ENCODE peak calls at places on chromosomes 5 and 9, in four cellular contexts. K, N, P and F are unnamed samples.

GRCh38 chr9:121772600-121773285 is 121.3 kb downstream of the DAB2IP start:
- DNase-seq in K (no peak), N (no peak), P (no peak), F (no peak)

GRCh38 chr5:6457592-6457991 is 8.9 kb downstream of the UBE2QL1 start:
- DNase-seq in K (no peak), N (no peak), P (no peak), F (no peak)

GRCh38 chr9:137240321-137240840 is 706 bp upstream of the TUBB4B start:
- DNase-seq in K (peak; percentile 57), N (peak; percentile 84), P (no peak), F (peak; percentile 70)

GRCh38 chr5:139903805-139904565 is 108.4 kb downstream of the PSD2 start:
- DNase-seq in K (no peak), N (peak; percentile 85), P (no peak), F (no peak)

GRCh38 chr9:121812159-121812735 is 160.8 kb downstream of the DAB2IP start:
- DNase-seq in K (no peak), N (no peak), P (no peak), F (no peak)

GRCh38 chr5:80959768-80960442 is at the start of gene RASGRF2:
- DNase-seq in K (no peak), N (peak; percentile 87), P (no peak), F (no peak)

GRCh38 chr9:132232522-132232921 is 70.7 kb downstream of the NTNG2 start:
- DNase-seq in K (no peak), N (no peak), P (no peak), F (no peak)

GRCh38 chr9:22683393-22684075 is 236.9 kb downstream of the DMRTA1 start:
- DNase-seq in K (peak; percentile 82), N (no peak), P (no peak), F (peak; percentile 65)

GRCh38 chr9:87714819-87715218 is 11.1 kb upstream of the CTSL start:
- DNase-seq in K (peak; percentile 68), N (no peak), P (no peak), F (no peak)

GRCh38 chr5:14895301-14895700 is 23.7 kb upstream of the ANKH start:
- DNase-seq in K (no peak), N (no peak), P (no peak), F (no peak)

GRCh38 chr5:159034083-159034824 is 65.5 kb downstream of the EBF1 start:
- DNase-seq in K (peak; percentile 1), N (no peak), P (no peak), F (peak; percentile 54)

GRCh38 chr5:53503819-53504218 is 23.4 kb downstream of the FST start:
- DNase-seq in K (no peak), N (no peak), P (no peak), F (no peak)

GRCh38 chr5:40045429-40045828 is 620.6 kb upstream of the DAB2 start:
- DNase-seq in K (no peak), N (no peak), P (no peak), F (no peak)

GRCh38 chr5:177362102-177362868 is 4.6 kb downstream of the RGS14 start:
- DNase-seq in K (no peak), N (no peak), P (no peak), F (no peak)

GRCh38 chr5:45038366-45038987 is 229.7 kb downstream of the MRPS30 start:
- DNase-seq in K (peak; percentile 71), N (peak; percentile 14), P (peak; percentile 55), F (peak; percentile 54)

DNA sequence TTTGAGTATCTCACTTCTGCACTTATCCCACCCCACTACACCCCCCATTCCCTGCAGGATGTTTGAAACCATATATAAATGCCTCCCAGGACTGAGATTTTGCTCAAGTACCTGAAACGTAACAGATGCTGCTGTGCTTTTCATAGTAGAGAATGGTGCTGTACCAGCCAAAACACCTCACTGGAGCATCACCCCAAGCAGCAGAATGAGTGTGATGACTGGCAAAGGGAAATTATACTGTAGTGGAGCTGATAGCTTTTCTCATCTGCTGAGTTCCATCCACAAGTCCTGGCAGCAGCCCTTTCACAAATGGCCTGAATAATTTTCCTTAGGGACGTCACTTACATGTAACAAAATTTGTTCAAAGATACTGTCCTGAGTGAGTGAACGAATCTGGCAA is 246.1 kb downstream of the KDM4C start:
- DNase-seq in K (no peak), N (no peak), P (no peak), F (no peak)
- TF ChIP-seq CTCF in K (no peak), N (no peak), P (no peak), F (no peak)

DNA sequence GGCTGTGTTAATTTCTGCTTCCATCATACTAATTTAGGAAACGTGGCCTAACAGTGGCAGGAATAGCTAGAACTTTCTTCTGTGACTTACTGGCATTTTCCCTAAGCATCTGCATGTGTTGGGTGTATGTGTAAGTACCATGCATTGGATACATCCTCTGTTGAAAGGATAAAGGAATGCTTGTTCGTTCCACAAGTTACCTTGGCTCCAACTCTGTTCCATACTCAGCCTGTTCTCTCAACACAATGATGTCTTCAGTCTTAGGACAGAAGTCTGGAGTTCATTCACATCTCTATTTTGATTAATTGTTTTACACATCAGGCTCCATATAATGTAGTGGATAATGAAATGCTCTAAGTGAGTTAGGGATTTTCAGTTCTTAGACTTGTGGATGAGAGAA is 190.1 kb upstream of the DMRT1 start:
- DNase-seq in K (no peak), N (no peak), P (no peak), F (no peak)
- H2AFZ ChIP-seq in K (no peak overlapping the region), N (no peak overlapping the region), P (no peak overlapping the region), F (no peak overlapping the region)

GRCh38 chr9:89613912-89614311 is 9.1 kb downstream of the GADD45G start:
- DNase-seq in K (no peak), N (no peak), P (no peak), F (no peak)
- TF ChIP-seq CTCF in K (no peak), N (no peak), P (no peak), F (no peak)

DNA sequence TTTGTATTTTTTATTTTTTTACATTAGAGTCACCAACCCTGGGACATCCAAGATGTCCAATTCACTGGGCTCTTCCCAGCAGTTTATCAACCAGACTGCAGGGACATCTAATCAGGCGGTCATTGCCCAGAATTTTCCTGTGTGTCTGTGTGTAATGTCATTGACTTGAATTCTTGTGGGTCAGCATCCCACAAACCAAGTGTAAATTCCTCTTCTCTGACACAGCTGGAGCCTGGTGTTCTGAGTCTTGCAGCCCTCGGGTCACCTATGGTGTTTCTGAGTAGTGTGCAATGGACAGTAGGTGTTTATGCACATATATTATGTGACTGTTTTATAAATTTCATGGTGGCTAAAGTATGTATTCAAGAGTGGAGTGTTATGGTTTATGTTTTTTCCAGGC is 815.7 kb downstream of the SEMA5A start:
- DNase-seq in K (peak; percentile 80), N (no peak), P (no peak), F (no peak)
- H2AFZ ChIP-seq in K (peak overlapping the region; percentile 6), N (no peak overlapping the region), P (no peak overlapping the region), F (no peak overlapping the region)

DNA sequence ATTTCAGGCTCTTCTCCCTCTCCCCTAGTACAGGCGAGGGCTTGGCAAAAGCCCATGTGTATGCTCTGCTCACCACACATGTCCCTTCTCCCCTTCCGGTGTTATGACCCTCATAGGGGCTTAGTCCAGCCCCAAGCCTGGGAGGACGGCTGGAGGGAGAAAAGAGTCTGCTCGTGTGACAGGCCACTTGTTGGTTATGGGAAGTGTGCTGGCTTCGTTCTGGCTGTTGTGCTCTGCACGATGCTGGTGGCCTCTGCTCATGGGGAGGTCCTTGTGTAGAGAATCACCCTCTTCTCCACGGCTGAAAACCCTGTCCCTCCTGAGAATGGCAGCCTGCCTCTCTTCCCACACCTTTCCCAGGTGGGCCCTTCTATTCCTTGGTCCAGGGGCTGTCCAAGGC is 11.2 kb downstream of the PTTG1 start:
- DNase-seq in K (no peak), N (no peak), P (no peak), F (no peak)
- TF ChIP-seq CTCF in K (no peak), N (no peak), P (no peak), F (no peak)

GRCh38 chr5:10557747-10558295 is 6.0 kb upstream of the ANKRD33B start:
- DNase-seq in K (no peak), N (no peak), P (no peak), F (no peak)
- H2AFZ ChIP-seq in K (peak overlapping the region; percentile 5), N (peak overlapping the region; percentile 19), P (peak overlapping the region; percentile 28), F (no peak overlapping the region)

DNA sequence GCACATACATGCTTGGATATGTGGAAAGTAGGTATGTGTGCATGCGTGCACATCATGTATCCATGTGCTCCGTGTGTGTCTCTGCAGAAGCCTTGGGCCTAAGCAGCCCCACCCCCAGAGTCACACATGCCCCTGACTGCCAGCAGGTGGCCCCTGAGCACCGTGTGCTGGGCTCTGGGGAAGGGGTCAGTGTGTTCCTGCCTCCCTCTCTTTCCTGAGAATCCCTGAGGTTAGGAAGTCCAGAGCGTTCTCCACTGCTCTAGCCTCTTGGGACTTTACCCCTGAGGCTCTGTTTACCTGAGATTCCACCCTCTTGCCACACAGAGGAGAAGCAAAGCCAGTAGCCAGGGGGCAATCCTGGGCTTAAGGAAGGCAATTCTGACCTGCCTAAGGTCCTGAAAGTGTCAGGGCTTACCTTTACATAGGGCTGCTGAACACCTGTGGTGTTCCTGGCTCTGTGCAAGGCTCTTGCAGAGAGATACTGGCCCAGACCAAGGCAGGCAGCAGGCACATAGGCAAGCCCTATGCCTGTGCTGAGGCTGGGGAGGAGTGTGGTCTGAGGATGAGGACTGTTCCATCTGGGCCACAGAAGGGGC is 207.3 kb downstream of the TMEM38B start:
- DNase-seq in K (peak; percentile 67), N (peak; percentile 84), P (no peak), F (peak; percentile 30)
- TF ChIP-seq CTCF in K (peak; percentile 85), N (peak; percentile 42), P (peak; percentile 66), F (peak; percentile 66)

GRCh38 chr5:56839062-56839461 is 23.7 kb downstream of the MAP3K1 start:
- DNase-seq in K (no peak), N (no peak), P (no peak), F (no peak)
- H2AFZ ChIP-seq in K (peak overlapping the region; percentile 50), N (no peak overlapping the region), P (no peak overlapping the region), F (no peak overlapping the region)